ENCODE peak calls at places on chromosome 16, in seven cellular contexts. N is fibroblast of the aortic adventitia; S is stomach; U is HCT116; J is fibroblast of lung; I is body of pancreas; Y is CD8-positive, alpha-beta memory T cell. C is an unnamed sample.

GRCh38 chr16:81365731-81366130 is 51.0 kb downstream of the GAN start:
- DNase-seq in U (no peak), N (no peak), J (no peak), I (no peak), S (no peak), Y (no peak), C (no peak)

GRCh38 chr16:75247249-75247648 is 4.2 kb downstream of the BCAR1 start:
- DNase-seq in N (no peak), Y (no peak), I (peak; percentile 20), J (no peak), S (no peak), U (no peak), C (no peak)

GRCh38 chr16:28297784-28298510 is 5.6 kb downstream of the SBK1 start:
- DNase-seq in U (no peak), J (no peak), Y (no peak), I (peak; percentile 42), S (no peak), N (no peak), C (no peak)

GRCh38 chr16:87806608-87807546 is 41.1 kb upstream of the KLHDC4 start:
- DNase-seq in Y (no peak), S (peak; percentile 75), I (peak; percentile 65), U (peak; percentile 77), J (peak; percentile 90), N (peak; percentile 95), C (peak; percentile 95)

GRCh38 chr16:2497116-2497630 is 16.6 kb upstream of the ATP6V0C start:
- DNase-seq in U (no peak), Y (no peak), I (peak; percentile 62), J (peak; percentile 36), N (peak; percentile 41), S (no peak), C (peak; percentile 58)

GRCh38 chr16:85270365-85270764 is 158.1 kb upstream of the CIBAR2 start:
- DNase-seq in Y (no peak), S (no peak), U (no peak), I (no peak), J (no peak), N (peak; percentile 9), C (peak; percentile 35)

GRCh38 chr16:2339521-2340484 is 725 bp downstream of the ABCA3 start:
- DNase-seq in Y (peak; percentile 4), S (peak; percentile 58), J (peak; percentile 6), I (peak; percentile 74), N (peak; percentile 5), U (no peak), C (peak; percentile 16)

GRCh38 chr16:83676056-83676455 is 131.7 kb upstream of the HSBP1 start:
- DNase-seq in N (no peak), S (no peak), Y (no peak), I (no peak), J (no peak), U (no peak), C (no peak)

GRCh38 chr16:31436221-31437045 is 6.2 kb downstream of the ZNF843 start:
- DNase-seq in I (no peak), U (no peak), J (no peak), Y (no peak), S (no peak), N (no peak), C (no peak)

GRCh38 chr16:59210955-59211541 is 476.9 kb upstream of the GOT2 start:
- DNase-seq in Y (no peak), J (peak; percentile 81), N (peak; percentile 0), S (no peak), U (no peak), I (peak; percentile 5), C (peak; percentile 64)

GRCh38 chr16:16009396-16009795 is 60.0 kb downstream of the ABCC1 start:
- DNase-seq in S (no peak), Y (no peak), J (no peak), I (no peak), N (no peak), U (no peak), C (no peak)

GRCh38 chr16:84220851-84221250 is 19.0 kb downstream of the KCNG4 start:
- DNase-seq in N (peak; percentile 66), S (no peak), J (no peak), I (no peak), U (no peak), Y (no peak), C (peak; percentile 13)

GRCh38 chr16:53257001-53257400 is 177.3 kb upstream of the RBL2 start:
- DNase-seq in U (no peak), S (no peak), Y (no peak), N (peak; percentile 82), J (peak; percentile 43), I (no peak), C (peak; percentile 69)

DNA sequence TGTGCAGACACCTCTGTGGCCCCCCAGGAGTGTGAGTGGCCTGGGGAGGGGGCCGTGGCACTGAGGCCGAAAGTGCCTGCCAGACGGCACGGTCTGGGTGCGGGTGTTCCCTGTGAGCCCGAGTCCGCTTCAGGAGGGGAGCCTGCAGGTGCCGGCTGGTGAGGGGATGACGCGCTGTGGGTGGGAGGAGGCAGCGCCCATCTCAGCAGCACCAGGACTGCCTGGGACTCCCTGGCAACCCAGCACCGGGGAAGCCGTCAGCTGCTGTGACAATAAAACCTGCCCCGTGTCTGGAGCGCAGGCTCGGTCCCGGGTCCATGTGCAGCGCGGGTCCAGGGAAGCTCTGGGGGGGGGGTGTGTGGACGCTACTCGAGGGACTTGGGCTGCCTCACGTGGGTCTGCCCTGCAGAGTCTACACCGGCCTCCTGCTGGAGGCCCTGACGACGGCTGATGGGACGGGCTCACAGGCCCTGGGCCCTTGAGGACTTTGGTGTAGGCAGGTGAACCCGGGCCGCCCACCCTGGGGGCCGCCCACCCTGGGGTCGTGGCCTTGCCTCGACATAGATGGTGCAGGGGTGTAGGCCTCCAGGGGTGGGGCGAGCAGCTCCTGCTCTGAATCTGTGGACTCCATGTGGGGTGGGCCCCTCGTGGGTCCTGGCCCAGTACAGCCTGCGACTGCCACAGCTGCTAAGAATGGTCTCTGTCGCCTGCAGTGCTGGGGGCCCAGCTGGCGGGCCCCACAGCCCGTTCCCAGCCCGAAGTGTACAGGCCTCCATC is 5.9 kb upstream of the RAB40C start:
- DNase-seq in I (peak; percentile 43), Y (no peak), J (no peak), S (no peak), N (no peak), U (no peak), C (no peak)
- H3K4me3 ChIP-seq in I (no peak overlapping the region), Y (no peak overlapping the region), J (no peak overlapping the region), S (no peak overlapping the region), N (no peak overlapping the region), U (no peak overlapping the region), C (no peak overlapping the region)

GRCh38 chr16:4678596-4678995 is 14.8 kb upstream of the NUDT16L1 start:
- DNase-seq in I (no peak), J (no peak), Y (no peak), N (no peak), S (no peak), U (no peak), C (no peak)

GRCh38 chr16:4681471-4682083 is 11.8 kb upstream of the NUDT16L1 start:
- DNase-seq in U (no peak), I (no peak), Y (no peak), N (no peak), S (no peak), J (no peak), C (no peak)

GRCh38 chr16:4680673-4681470 is 12.5 kb upstream of the NUDT16L1 start:
- DNase-seq in S (peak; percentile 54), I (no peak), J (no peak), U (no peak), Y (no peak), N (no peak), C (no peak)

GRCh38 chr16:4679156-4679853 is 14.1 kb upstream of the NUDT16L1 start:
- DNase-seq in S (peak; percentile 76), U (no peak), I (peak; percentile 43), Y (no peak), N (no peak), J (no peak), C (no peak)

DNA sequence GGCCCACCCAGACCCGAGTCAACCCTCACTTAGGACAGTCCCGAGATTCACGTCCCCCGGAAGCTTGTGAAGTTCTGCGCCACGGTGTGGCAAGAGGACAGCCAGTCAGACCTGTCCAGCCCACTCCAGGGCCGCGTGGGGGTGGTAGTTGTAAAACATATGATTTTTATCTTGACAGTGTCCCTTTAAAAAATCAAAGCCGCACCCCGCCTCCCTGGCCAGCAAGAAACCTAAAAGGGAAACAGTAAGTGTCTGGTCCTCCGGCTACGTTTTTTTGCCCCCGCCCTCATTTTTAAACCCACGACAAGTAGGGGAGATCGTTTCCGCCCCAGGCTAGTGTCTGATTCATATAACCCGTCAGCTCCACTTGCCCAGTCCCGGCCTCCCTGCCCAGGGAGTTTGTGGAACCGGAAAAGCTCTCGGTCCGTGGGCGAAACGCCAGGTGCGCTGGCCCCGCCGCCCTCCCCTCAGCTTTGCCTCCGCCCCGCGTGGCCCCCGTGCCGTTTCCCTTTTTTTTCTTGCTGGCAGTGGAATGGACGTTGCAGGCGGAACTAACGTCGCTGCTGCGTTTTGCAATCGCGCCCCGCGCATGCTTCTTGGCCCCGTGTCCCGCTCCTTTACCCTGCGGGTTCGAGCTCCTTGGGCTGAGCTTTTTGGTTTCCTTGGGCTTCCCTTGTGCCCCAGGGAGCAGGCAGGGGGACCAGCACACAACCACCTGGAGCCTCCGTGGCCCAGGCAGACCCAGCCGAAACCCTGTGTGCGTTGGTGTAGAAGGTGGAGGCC is 13.3 kb upstream of the NUDT16L1 start:
- DNase-seq in S (peak; percentile 91), Y (no peak), I (peak; percentile 44), U (no peak), N (peak; percentile 92), J (peak; percentile 80), C (no peak)
- H3K4me3 ChIP-seq in S (peak overlapping the region; percentile 24), Y (no peak overlapping the region), I (no peak overlapping the region), U (no peak overlapping the region), N (peak overlapping the region; percentile 66), J (peak overlapping the region; percentile 54), C (no peak overlapping the region)

DNA sequence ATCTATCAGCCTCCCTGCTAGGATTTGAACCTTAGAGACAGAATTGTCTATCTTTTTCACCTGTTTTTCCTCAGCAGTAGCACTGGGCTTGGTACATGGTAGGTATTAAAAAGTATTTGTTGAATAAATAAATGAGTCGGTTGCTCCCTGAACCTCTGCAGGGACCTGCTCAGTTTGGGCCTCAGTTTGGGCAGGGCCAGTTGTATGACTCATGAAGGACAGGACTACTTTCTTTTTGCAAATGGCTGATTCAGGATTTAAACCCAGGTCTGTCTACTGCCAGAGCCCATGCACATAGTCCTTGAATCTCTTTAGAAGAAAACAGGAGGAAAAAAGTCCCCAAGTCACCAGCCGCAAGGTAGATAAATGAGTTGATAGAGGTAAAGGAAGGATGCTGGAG is 3.1 kb downstream of the MMP2 start:
- DNase-seq in Y (no peak), S (no peak), U (no peak), J (peak; percentile 44), I (no peak), N (peak; percentile 66), C (peak; percentile 39)
- H3K4me3 ChIP-seq in Y (no peak overlapping the region), S (peak overlapping the region; percentile 5), U (no peak overlapping the region), J (peak overlapping the region; percentile 87), I (no peak overlapping the region), N (peak overlapping the region; percentile 99), C (peak overlapping the region; percentile 99)

GRCh38 chr16:12185563-12185962 is 209.0 kb downstream of the SNX29 start:
- DNase-seq in I (no peak), Y (no peak), S (no peak), U (no peak), N (no peak), J (no peak), C (no peak)

GRCh38 chr16:12188674-12189249 is 212.2 kb downstream of the SNX29 start:
- DNase-seq in N (peak; percentile 14), I (no peak), Y (no peak), J (no peak), U (no peak), S (no peak), C (peak; percentile 80)

GRCh38 chr16:12186774-12187335 is 210.3 kb downstream of the SNX29 start:
- DNase-seq in S (no peak), Y (no peak), N (peak; percentile 20), U (no peak), I (no peak), J (peak; percentile 44), C (no peak)

GRCh38 chr16:12191102-12191501 is 214.6 kb downstream of the SNX29 start:
- DNase-seq in U (no peak), J (no peak), Y (no peak), N (no peak), S (no peak), I (no peak), C (no peak)

GRCh38 chr16:12187939-12188673 is 211.6 kb downstream of the SNX29 start:
- DNase-seq in Y (no peak), J (no peak), S (no peak), N (peak; percentile 14), U (no peak), I (no peak), C (peak; percentile 81)
- H3K4me3 ChIP-seq in Y (no peak overlapping the region), J (no peak overlapping the region), S (no peak overlapping the region), N (no peak overlapping the region), U (no peak overlapping the region), I (no peak overlapping the region), C (no peak overlapping the region)